ENCODE peak calls at places on chromosomes 4 and X, in eight cellular contexts. Y, I, H, Z, W, N, U and F are unnamed samples.

GRCh38 chr4:99669084-99669483 is 11.5 kb upstream of the C4orf54 start:
- DNase-seq in Y (no peak), W (no peak), N (no peak), U (no peak), I (no peak), H (no peak), Z (no peak), F (no peak)

GRCh38 chr4:87092389-87093141 is 127.9 kb downstream of the KLHL8 start:
- DNase-seq in W (peak), U (no peak), Y (no peak), I (peak), Z (peak), N (peak), H (peak), F (no peak)

GRCh38 chr4:154467886-154468285 is 23.7 kb downstream of the DCHS2 start:
- DNase-seq in Y (no peak), U (no peak), H (peak), I (no peak), W (no peak), Z (no peak), N (no peak), F (no peak)

GRCh38 chrX:108186811-108187210 is 95.2 kb downstream of the ATG4A start:
- DNase-seq in N (no peak), H (peak), Z (no peak), U (no peak), Y (no peak), I (no peak), W (no peak), F (no peak)

GRCh38 chr4:13872145-13872544 is 244.6 kb upstream of the BOD1L1 start:
- DNase-seq in Y (no peak), N (no peak), U (no peak), W (no peak), I (no peak), Z (no peak), H (peak), F (no peak)

GRCh38 chrX:107480272-107480671 is 30.8 kb downstream of the FRMPD3 start:
- DNase-seq in W (no peak), H (no peak), Z (no peak), N (no peak), Y (no peak), I (no peak), U (no peak), F (no peak)

GRCh38 chrX:39261446-39262147 is 460.3 kb downstream of the MID1IP1 start:
- DNase-seq in W (peak), I (no peak), Z (no peak), N (no peak), H (peak), U (no peak), Y (peak), F (peak)

GRCh38 chr4:136319789-136320470 is 1212.4 kb downstream of the PCDH18 start:
- DNase-seq in I (no peak), Y (no peak), W (no peak), Z (no peak), H (peak), N (no peak), U (no peak), F (no peak)

GRCh38 chrX:522456-522855 is 108.1 kb upstream of the SHOX start:
- DNase-seq in Y (no peak), H (no peak), N (no peak), I (no peak), U (no peak), Z (no peak), W (no peak), F (no peak)

GRCh38 chr4:143381171-143382118 is 44.8 kb downstream of the GAB1 start:
- DNase-seq in N (peak), Z (no peak), Y (no peak), U (no peak), H (peak), W (peak), I (peak), F (no peak)

GRCh38 chr4:139416073-139416673 is 37.7 kb upstream of the RAB33B start:
- DNase-seq in Y (peak), U (no peak), W (peak), Z (peak), N (no peak), I (no peak), H (peak), F (peak)

GRCh38 chrX:24759786-24760185 is 66.1 kb downstream of the POLA1 start:
- DNase-seq in U (no peak), N (no peak), H (no peak), W (no peak), Z (no peak), I (no peak), Y (no peak), F (no peak)

DNA sequence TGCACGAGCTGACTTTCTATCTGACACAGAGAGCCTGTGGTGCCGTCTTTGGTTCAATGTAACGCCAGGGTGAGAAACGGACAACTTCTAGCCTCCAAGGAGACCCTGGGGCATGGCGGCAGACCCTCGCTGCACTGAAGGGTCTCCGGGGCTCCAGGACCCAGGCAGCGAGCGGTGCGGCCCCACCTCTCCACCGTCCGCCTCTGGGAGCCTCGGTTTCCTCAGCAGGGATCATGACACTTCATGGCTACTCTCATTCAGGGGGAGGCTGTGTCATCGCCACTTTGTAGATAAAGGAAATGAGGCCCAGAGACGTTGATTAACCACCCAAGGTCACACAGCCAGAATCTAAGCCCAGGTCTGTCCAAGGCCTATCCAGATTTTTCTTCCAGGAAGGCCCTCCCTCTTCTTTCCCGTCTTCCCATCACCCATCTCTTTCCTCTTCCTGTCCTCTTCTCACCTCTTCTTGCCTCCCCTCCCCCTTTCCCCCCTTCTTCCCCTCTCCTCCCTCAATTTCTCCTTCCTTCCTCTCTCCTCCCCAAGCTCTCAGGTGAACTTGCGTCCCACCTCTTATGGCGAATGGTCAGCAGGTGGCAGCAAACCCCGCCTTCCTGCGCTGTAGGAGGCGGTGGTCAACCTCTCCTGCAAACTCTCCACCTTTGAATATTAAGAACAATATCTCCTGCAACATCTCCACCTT is 69.3 kb upstream of the HMX1 start:
- DNase-seq in U (peak), Z (no peak), I (no peak), Y (no peak), N (no peak), H (no peak), W (peak), F (no peak)
- TF ChIP-seq CTCF in U (no peak), Z (no peak), I (no peak), Y (no peak), N (no peak), H (no peak), W (no peak), F (no peak)

DNA sequence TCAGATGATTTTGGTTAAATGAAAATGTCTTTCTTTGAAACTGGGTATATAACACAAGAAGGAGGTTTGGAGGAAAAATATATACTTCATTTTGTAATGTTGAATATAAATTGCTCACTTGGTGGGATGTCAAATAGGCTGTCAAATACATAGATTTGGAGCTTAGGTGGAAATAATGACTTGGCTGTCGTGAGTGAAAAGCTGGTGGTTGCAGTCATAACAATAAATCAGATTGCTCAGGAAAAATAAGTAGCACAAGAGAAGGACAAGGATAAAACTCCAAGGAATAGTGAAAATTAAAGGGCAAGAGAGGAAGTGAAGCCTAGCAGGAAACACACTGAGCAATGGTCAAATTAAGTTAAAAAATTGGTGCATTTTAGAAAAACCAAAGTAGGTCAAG is 253.0 kb upstream of the ANKRD50 start:
- DNase-seq in W (no peak), Y (no peak), H (no peak), N (no peak), I (no peak), U (no peak), Z (no peak), F (no peak)
- TF ChIP-seq CTCF in W (no peak), Y (no peak), H (no peak), N (no peak), I (no peak), U (no peak), Z (no peak), F (no peak)

DNA sequence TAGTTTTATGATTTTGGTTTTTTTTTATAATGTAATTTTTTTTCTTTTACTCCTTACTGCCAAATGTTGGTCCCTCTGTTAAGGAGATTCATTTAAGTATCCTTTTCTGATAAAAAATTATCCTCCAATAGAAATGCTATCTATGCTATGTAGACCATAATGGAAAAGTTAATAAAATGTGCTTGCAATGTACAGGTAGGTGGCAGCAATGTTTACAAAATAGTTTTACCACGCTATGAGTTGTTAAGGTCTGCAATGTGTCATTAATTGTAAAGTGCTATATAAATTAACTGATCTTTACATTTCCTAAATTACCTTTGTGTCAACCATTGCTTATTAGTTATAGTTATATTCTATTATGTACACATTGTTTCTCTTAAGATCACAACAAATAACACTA is 3.8 kb upstream of the CENPC start:
- DNase-seq in N (no peak), H (peak), Y (peak), W (no peak), Z (no peak), I (no peak), U (no peak), F (peak)
- TF ChIP-seq CTCF in N (peak), H (peak), Y (peak), W (peak), Z (peak), I (no peak), U (peak), F (peak)

GRCh38 chr4:445410-445809 is 53.5 kb downstream of the ZNF721 start:
- DNase-seq in N (no peak), Z (no peak), H (no peak), I (no peak), W (no peak), Y (no peak), U (no peak), F (no peak)
- TF ChIP-seq CTCF in N (no peak), Z (no peak), H (no peak), I (no peak), W (no peak), Y (no peak), U (no peak), F (no peak)

DNA sequence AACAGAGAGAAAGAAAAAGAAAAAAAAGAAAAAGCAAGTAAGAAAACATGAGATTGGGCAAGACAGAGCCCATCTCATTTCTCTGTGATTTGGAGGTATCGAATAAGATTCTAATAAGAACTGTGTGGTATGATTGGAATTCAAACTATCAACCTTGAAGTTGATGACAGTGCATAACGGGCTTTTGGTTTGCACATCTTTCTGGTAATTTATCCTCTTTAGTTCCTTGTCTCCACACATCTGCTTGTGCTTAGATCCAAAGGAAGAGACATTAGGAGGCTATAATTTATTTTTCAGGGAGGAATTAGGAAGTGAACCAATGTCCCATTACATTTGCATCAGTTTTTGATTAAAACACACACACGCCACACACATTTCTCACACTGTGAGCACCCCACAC is 149.9 kb downstream of the ARSF start:
- DNase-seq in U (no peak), I (no peak), N (no peak), Z (no peak), H (no peak), Y (no peak), W (no peak), F (no peak)
- TF ChIP-seq CTCF in U (no peak), I (no peak), N (no peak), Z (no peak), H (no peak), Y (no peak), W (no peak), F (no peak)

GRCh38 chrX:63755892-63756291 is 29.1 kb downstream of the ARHGEF9 start:
- DNase-seq in W (no peak), N (no peak), I (no peak), Z (no peak), H (no peak), U (no peak), Y (no peak), F (no peak)

GRCh38 chrX:63764946-63765345 is 20.1 kb downstream of the ARHGEF9 start:
- DNase-seq in U (no peak), Y (no peak), W (no peak), Z (no peak), H (peak), N (no peak), I (no peak), F (no peak)

GRCh38 chrX:63765692-63766091 is 19.3 kb downstream of the ARHGEF9 start:
- DNase-seq in Z (no peak), U (no peak), H (no peak), Y (no peak), W (no peak), I (no peak), N (no peak), F (no peak)

DNA sequence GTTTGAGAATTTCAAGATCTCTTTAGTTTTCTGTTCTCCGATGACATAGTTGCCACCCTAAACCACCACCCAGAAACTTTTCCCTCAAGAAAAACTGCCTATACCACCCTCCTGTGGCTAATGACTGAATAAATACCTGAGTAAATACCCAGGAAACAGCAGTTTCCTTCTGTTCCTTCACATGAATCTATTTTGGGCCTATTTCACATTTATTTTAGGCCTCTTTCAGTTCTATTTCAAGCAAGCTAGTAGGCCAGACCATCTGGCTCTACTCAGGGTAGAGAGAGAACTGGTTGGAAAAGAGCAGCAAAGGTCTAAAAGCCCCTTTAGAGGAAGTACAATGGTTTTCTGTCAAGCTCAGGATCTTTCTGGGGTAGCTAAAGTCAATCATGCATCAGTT is 23.4 kb downstream of the ARHGEF9 start:
- DNase-seq in U (no peak), W (no peak), I (no peak), H (peak), N (no peak), Z (no peak), Y (no peak), F (no peak)
- TF ChIP-seq CTCF in U (no peak), W (no peak), I (no peak), H (no peak), N (no peak), Z (peak), Y (peak), F (peak)

DNA sequence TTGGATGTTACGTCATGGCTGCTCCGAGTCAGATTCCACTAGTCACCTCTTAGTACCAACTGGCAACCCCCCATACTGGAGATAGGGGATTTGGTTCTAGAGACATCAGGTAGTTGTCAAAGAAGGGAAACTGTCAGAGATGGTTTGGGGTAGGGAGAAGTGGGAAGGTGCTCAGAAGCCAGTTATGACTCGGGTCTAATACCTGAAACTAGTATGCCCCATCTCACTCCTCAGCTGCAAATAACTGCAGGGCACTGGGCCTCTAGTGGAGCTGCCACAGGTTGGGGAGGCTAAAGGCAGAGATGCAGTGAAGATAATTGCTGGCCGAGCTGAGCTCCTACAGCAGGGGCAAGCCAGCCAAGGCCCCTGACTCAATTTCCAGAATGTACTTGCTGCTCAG is 30.0 kb downstream of the OTUD6A start:
- DNase-seq in N (no peak), I (no peak), U (no peak), W (no peak), Y (no peak), Z (no peak), H (no peak), F (no peak)
- TF ChIP-seq CTCF in N (no peak), I (no peak), U (no peak), W (no peak), Y (no peak), Z (no peak), H (no peak), F (no peak)

GRCh38 chr4:112523008-112523440 is 7.0 kb upstream of the NEUROG2 start:
- DNase-seq in N (no peak), W (peak), Y (peak), I (no peak), U (peak), Z (no peak), H (peak), F (peak)
- TF ChIP-seq CTCF in N (no peak), W (peak), Y (peak), I (no peak), U (no peak), Z (no peak), H (no peak), F (peak)